ENCODE peak calls at places on chromosomes 7 and 10, in six cellular contexts. B, M, N, P, A and F are unnamed samples. For H3K4me1, the result is how much of the 10 kb centered on the place peaks cover.

GRCh38 chr10:124732931-124733536 is 11.1 kb downstream of the FAM53B start:
- DNase-seq in B (no peak), M (peak), N (peak), P (no peak), A (peak), F (no peak)

GRCh38 chr7:3176112-3176836 is 124.8 kb upstream of the SDK1 start:
- DNase-seq in B (no peak), M (no peak), N (no peak), P (peak), A (no peak), F (no peak)

GRCh38 chr7:150524018-150524417 is 9.3 kb downstream of the GIMAP7 start:
- DNase-seq in B (no peak), M (no peak), N (no peak), P (no peak), A (no peak), F (no peak)

GRCh38 chr10:44306147-44306710 is 78.7 kb downstream of the CXCL12 start:
- DNase-seq in B (no peak), M (no peak), N (peak), P (no peak), A (peak), F (no peak)

GRCh38 chr10:108393111-108393510 is 1228.6 kb upstream of the SORCS1 start:
- DNase-seq in B (no peak), M (no peak), N (peak), P (no peak), A (no peak), F (no peak)

GRCh38 chr10:32957341-32958084 is 517 bp downstream of the ITGB1 start:
- DNase-seq in B (peak), M (peak), N (no peak), P (peak), A (no peak), F (peak)

GRCh38 chr7:86600506-86601290 is 43.0 kb upstream of the GRM3 start:
- DNase-seq in B (no peak), M (peak), N (no peak), P (peak), A (no peak), F (no peak)

GRCh38 chr7:102472126-102473041 is 6.3 kb downstream of the POLR2J start:
- DNase-seq in B (peak), M (no peak), N (no peak), P (no peak), A (no peak), F (no peak)

GRCh38 chr7:16170671-16171070 is 250.7 kb downstream of the CRPPA start:
- DNase-seq in B (no peak), M (no peak), N (no peak), P (no peak), A (no peak), F (no peak)

GRCh38 chr7:130513447-130513846 is 21.6 kb downstream of the MEST start:
- DNase-seq in B (no peak), M (no peak), N (no peak), P (no peak), A (no peak), F (no peak)

GRCh38 chr10:101695404-101695732 is 398 bp upstream of the FBXW4 start:
- DNase-seq in B (no peak), M (no peak), N (no peak), P (no peak), A (peak), F (no peak)

GRCh38 chr10:24249829-24250415 is 41.0 kb downstream of the KIAA1217 start:
- DNase-seq in B (no peak), M (no peak), N (no peak), P (peak), A (no peak), F (no peak)

GRCh38 chr10:18793951-18794350 is 134.7 kb downstream of the ARL5B start:
- DNase-seq in B (no peak), M (no peak), N (peak), P (peak), A (no peak), F (no peak)

GRCh38 chr10:61634711-61635110 is 28.0 kb upstream of the CABCOCO1 start:
- DNase-seq in B (no peak), M (no peak), N (peak), P (no peak), A (peak), F (no peak)

GRCh38 chr7:7830122-7830878 is 111.9 kb upstream of the RPA3 start:
- DNase-seq in B (no peak), M (no peak), N (no peak), P (peak), A (no peak), F (no peak)

GRCh38 chr10:44293306-44293778 is 91.6 kb downstream of the CXCL12 start:
- DNase-seq in B (peak), M (no peak), N (no peak), P (no peak), A (peak), F (no peak)

GRCh38 chr7:86991844-86992243 is 67.6 kb downstream of the ELAPOR2 start:
- DNase-seq in B (no peak), M (no peak), N (no peak), P (no peak), A (peak), F (no peak)

GRCh38 chr10:84540022-84540616 is 211.7 kb downstream of the CCSER2 start:
- DNase-seq in B (no peak), M (no peak), N (peak), P (peak), A (peak), F (no peak)

GRCh38 chr7:24653316-24654085 is 80.2 kb downstream of the PALS2 start:
- DNase-seq in B (no peak), M (no peak), N (no peak), P (no peak), A (no peak), F (no peak)

GRCh38 chr10:124072106-124072505 is 21.3 kb downstream of the CHST15 start:
- DNase-seq in B (no peak), M (no peak), N (no peak), P (no peak), A (no peak), F (no peak)

GRCh38 chr10:46224414-46224682 is 62.4 kb upstream of the ANTXRL start:
- DNase-seq in B (no peak), M (no peak), N (no peak), P (no peak), A (no peak), F (no peak)

GRCh38 chr10:66215005-66215404 is 710.8 kb upstream of the LRRTM3 start:
- DNase-seq in B (no peak), M (no peak), N (peak), P (peak), A (no peak), F (no peak)

GRCh38 chr7:35801392-35802101 is 690 bp downstream of the SEPTIN7 start:
- DNase-seq in B (peak), M (peak), N (peak), P (peak), A (peak), F (peak)

GRCh38 chr7:100370303-100370702 is 3.0 kb upstream of the PILRA start:
- DNase-seq in B (no peak), M (peak), N (no peak), P (peak), A (no peak), F (peak)

GRCh38 chr7:39429421-39429820 is 136.8 kb upstream of the YAE1 start:
- DNase-seq in B (no peak), M (no peak), N (no peak), P (no peak), A (no peak), F (no peak)

GRCh38 chr7:122132341-122132740 is 11.7 kb downstream of the AASS start:
- DNase-seq in B (no peak), M (no peak), N (peak), P (no peak), A (peak), F (no peak)

GRCh38 chr10:97731346-97732051 is 5.4 kb upstream of the ZFYVE27 start:
- DNase-seq in B (peak), M (peak), N (peak), P (peak), A (peak), F (peak)

GRCh38 chr7:87479951-87480350 is 4.5 kb upstream of the ABCB4 start:
- DNase-seq in B (no peak), M (no peak), N (no peak), P (no peak), A (no peak), F (no peak)

GRCh38 chr7:8154290-8154689 is 107.7 kb downstream of the ICA1 start:
- DNase-seq in B (no peak), M (no peak), N (no peak), P (no peak), A (no peak), F (no peak)

GRCh38 chr7:151138541-151138910 is 29.0 kb downstream of the GBX1 start:
- DNase-seq in B (peak), M (peak), N (no peak), P (peak), A (no peak), F (no peak)

GRCh38 chr10:34581871-34582532 is 233.1 kb downstream of the PARD3 start:
- DNase-seq in B (no peak), M (no peak), N (peak), P (no peak), A (peak), F (no peak)

GRCh38 chr7:72447465-72448204 is 35.5 kb upstream of the CALN1 start:
- DNase-seq in B (no peak), M (no peak), N (no peak), P (no peak), A (no peak), F (no peak)

GRCh38 chr10:116868722-116869121 is 19.4 kb downstream of the ENO4 start:
- DNase-seq in B (no peak), M (no peak), N (no peak), P (no peak), A (no peak), F (no peak)

GRCh38 chr7:129780257-129781127 is 169.0 kb downstream of the NRF1 start:
- DNase-seq in B (peak), M (peak), N (no peak), P (peak), A (no peak), F (peak)

GRCh38 chr7:18292584-18292983 is 203.0 kb upstream of the HDAC9 start:
- DNase-seq in B (no peak), M (no peak), N (no peak), P (no peak), A (no peak), F (no peak)
- H3K4me1 ChIP-seq in B (under half), M (under half), N (under half), P (under half), A (under half), F (under half)

GRCh38 chr10:77940627-77941026 is 14.1 kb upstream of the DLG5 start:
- DNase-seq in B (no peak), M (no peak), N (no peak), P (no peak), A (no peak), F (no peak)
- H2BK15ac ChIP-seq in B (no peak), M (no peak), N (peak), P (peak), A (no peak), F (no peak)

GRCh38 chr7:74206589-74207120 is 3.2 kb upstream of the LAT2 start:
- DNase-seq in B (peak), M (peak), N (peak), P (peak), A (peak), F (peak)
- H3K9ac ChIP-seq in B (no peak), M (no peak), N (no peak), P (no peak), A (peak), F (peak)

DNA sequence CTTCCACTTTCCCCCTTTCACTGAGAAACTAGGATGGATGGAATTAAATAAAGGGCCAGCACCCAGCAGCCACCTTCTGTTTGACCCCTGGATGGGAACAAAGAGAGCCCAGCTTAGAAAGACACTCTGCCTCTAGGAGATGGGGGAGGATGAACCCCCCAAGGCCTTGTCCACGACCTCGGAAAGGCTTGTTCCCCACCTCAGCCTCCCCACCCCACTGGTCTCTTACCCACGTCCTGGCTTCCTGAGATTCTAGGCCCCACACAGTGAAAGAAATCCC is 9.7 kb downstream of the ITPRIP start:
- DNase-seq in B (no peak), M (no peak), N (no peak), P (no peak), A (no peak), F (peak)
- H3K4me1 ChIP-seq in B (half or more), M (under half), N (half or more), P (half or more), A (half or more), F (half or more)

DNA sequence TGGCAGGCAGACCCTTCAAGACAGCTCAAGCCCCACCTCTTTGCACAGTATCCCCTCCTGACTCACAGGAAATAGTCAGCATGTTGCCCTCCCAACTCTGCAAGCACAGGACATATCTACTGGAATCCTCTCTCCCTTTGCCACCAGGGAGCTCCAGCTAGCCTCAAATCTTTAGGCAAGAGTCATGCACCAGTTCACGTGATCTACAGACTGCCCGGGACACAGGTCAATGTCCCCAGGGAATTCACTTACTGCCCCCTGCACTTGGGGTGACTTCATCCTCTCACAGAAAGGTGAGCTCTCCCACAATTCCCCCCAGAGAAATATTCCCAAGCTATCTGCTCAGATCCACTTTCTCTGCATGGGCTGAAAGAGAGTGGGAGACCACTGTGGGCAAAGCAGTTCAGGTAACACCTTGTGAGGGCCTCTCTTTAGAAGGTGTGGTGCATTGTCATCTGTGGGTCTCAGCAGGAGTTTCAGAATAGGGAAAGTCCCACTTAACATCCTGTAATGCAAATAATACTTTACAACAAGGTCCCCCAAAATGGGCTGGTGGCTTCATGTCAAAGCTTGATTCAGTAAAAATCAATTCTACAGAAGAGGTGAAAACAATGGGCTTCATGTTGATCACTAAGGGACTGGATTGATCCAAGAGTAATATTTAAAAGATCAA is 129.9 kb downstream of the NOC3L start:
- DNase-seq in B (no peak), M (no peak), N (no peak), P (peak), A (no peak), F (no peak)
- H2BK15ac ChIP-seq in B (no peak), M (no peak), N (no peak), P (no peak), A (no peak), F (no peak)

GRCh38 chr10:70664702-70665195 is 7.6 kb upstream of the ADAMTS14 start:
- DNase-seq in B (no peak), M (no peak), N (peak), P (peak), A (peak), F (no peak)
- H3K9ac ChIP-seq in B (no peak), M (no peak), N (no peak), P (no peak), A (peak), F (no peak)

GRCh38 chr10:118856106-118856505 is 101.3 kb upstream of the CACUL1 start:
- DNase-seq in B (no peak), M (no peak), N (no peak), P (no peak), A (no peak), F (no peak)
- H3K4me1 ChIP-seq in B (under half), M (under half), N (under half), P (under half), A (under half), F (under half)

GRCh38 chr7:46279290-46279689 is 358.2 kb upstream of the IGFBP3 start:
- DNase-seq in B (no peak), M (no peak), N (no peak), P (no peak), A (no peak), F (no peak)
- H2BK15ac ChIP-seq in B (no peak), M (no peak), N (no peak), P (no peak), A (no peak), F (no peak)